ENCODE peak calls at places on chromosomes 2 and 18, in five cellular contexts. I is fibroblast of pulmonary artery, M is mucosa of descending colon, G is fibroblast of mammary gland, E is fibroblast of lung. P is an unnamed sample.
A peak's percentile ranks its signal among the peaks of the same experiment; 100 is the strongest.

GRCh38 chr2:189997016-189997415 is 65.5 kb downstream of the MSTN start:
- DNase-seq in I (peak; percentile 3), M (no peak), G (no peak), E (no peak), P (no peak)

GRCh38 chr2:134839649-134840048 is 1.2 kb downstream of the ACMSD start:
- DNase-seq in I (no peak), M (no peak), G (no peak), E (no peak), P (no peak)

GRCh38 chr2:105734762-105735538 is 9.8 kb upstream of the NCK2 start:
- DNase-seq in I (peak; percentile 81), M (no peak), G (peak; percentile 71), E (peak; percentile 93), P (no peak)

GRCh38 chr2:190634381-190634780 is 14.5 kb upstream of the NAB1 start:
- DNase-seq in I (no peak), M (no peak), G (peak; percentile 93), E (no peak), P (no peak)

GRCh38 chr2:101999122-101999789 is 7.5 kb downstream of the IL1R2 start:
- DNase-seq in I (peak; percentile 38), M (no peak), G (peak; percentile 53), E (peak; percentile 12), P (no peak)

GRCh38 chr2:239365782-239366435 is 34.9 kb downstream of the HDAC4 start:
- DNase-seq in I (no peak), M (peak; percentile 38), G (no peak), E (no peak), P (no peak)

GRCh38 chr2:204483497-204484164 is 61.6 kb upstream of the PARD3B start:
- DNase-seq in I (peak; percentile 10), M (no peak), G (no peak), E (no peak), P (no peak)

GRCh38 chr2:5409925-5410360 is 282.2 kb upstream of the SOX11 start:
- DNase-seq in I (no peak), M (no peak), G (no peak), E (no peak), P (peak; percentile 45)

GRCh38 chr2:147101906-147102790 is 742.7 kb upstream of the ACVR2A start:
- DNase-seq in I (peak; percentile 21), M (no peak), G (peak; percentile 34), E (no peak), P (no peak)

GRCh38 chr2:160353166-160353565 is 140.4 kb downstream of the RBMS1 start:
- DNase-seq in I (no peak), M (no peak), G (no peak), E (no peak), P (no peak)

GRCh38 chr2:220783651-220784050 is 788.5 kb downstream of the EPHA4 start:
- DNase-seq in I (no peak), M (no peak), G (no peak), E (peak; percentile 53), P (no peak)

GRCh38 chr2:67616749-67617148 is 219.6 kb downstream of the ETAA1 start:
- DNase-seq in I (peak; percentile 95), M (no peak), G (peak; percentile 67), E (peak; percentile 94), P (no peak)

GRCh38 chr2:212409560-212409959 is 129.0 kb downstream of the ERBB4 start:
- DNase-seq in I (no peak), M (no peak), G (peak; percentile 40), E (peak; percentile 19), P (no peak)

GRCh38 chr2:161952722-161953322 is 121.2 kb downstream of the DPP4 start:
- DNase-seq in I (no peak), M (no peak), G (no peak), E (no peak), P (no peak)

GRCh38 chr18:50790956-50791355 is 28.9 kb downstream of the MRO start:
- DNase-seq in I (no peak), M (no peak), G (no peak), E (no peak), P (no peak)

GRCh38 chr2:203592470-203592869 is 57.4 kb upstream of the RAPH1 start:
- DNase-seq in I (no peak), M (no peak), G (no peak), E (no peak), P (no peak)

GRCh38 chr18:76306685-76307292 is 188.3 kb downstream of the ZNF516 start:
- DNase-seq in I (no peak), M (no peak), G (no peak), E (no peak), P (no peak)
- TF ChIP-seq CTCF in I (no peak), M (no peak), G (peak; percentile 23), E (no peak), P (peak; percentile 20)

GRCh38 chr2:119008108-119008507 is 66.1 kb downstream of the MARCO start:
- DNase-seq in I (no peak), M (no peak), G (peak; percentile 32), E (no peak), P (no peak)
- TF ChIP-seq CTCF in I (no peak), M (no peak), G (peak; percentile 34), E (no peak), P (no peak)

GRCh38 chr2:23027396-23027795 is 357.6 kb upstream of the KLHL29 start:
- DNase-seq in I (no peak), M (no peak), G (no peak), E (no peak), P (no peak)

GRCh38 chr2:23028106-23028505 is 356.9 kb upstream of the KLHL29 start:
- DNase-seq in I (no peak), M (no peak), G (no peak), E (no peak), P (no peak)

GRCh38 chr2:23029111-23029510 is 355.9 kb upstream of the KLHL29 start:
- DNase-seq in I (no peak), M (no peak), G (no peak), E (no peak), P (no peak)

GRCh38 chr2:23023722-23024121 is 361.3 kb upstream of the KLHL29 start:
- DNase-seq in I (no peak), M (no peak), G (no peak), E (no peak), P (no peak)

GRCh38 chr2:23026671-23027070 is 358.3 kb upstream of the KLHL29 start:
- DNase-seq in I (no peak), M (no peak), G (no peak), E (no peak), P (no peak)
- TF ChIP-seq CTCF in I (no peak), M (no peak), G (no peak), E (no peak), P (no peak)

DNA sequence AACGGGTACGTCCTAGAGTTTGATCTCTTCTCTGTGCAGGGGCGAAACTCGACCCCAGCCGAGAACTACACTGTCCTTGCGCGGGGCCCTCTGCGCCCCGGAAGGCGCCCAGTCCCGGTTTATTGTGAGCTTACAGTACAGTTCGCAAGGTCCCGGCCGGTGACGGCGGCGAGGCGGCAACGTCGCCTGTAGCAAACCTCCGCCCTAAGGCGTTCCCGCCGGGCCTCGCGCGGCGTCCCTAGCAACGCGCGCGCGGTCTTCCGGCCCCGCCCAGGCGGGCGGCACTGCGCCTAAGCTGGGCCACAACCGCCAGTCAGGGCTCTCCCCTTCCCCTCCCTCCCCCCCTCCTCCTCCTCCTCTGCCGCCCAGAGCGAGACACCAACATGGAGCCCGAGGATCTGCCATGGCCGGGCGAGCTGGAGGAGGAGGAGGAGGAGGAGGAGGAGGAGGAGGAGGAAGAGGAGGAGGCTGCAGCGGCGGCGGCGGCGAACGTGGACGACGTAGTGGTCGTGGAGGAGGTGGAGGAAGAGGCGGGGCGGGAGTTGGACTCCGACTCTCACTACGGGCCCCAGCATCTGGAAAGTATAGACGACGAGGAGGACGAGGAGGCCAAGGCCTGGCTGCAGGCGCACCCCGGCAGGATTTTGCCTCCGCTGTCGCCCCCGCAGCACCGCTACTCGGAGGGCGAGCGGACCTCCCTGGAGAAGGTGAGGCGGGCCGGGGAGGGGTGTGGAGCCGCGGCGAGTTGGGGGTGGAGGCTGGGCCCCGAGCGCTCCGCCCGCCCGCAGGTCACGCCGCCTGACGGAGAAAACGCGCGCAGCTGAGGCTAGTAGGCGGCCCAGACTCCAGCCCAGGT is at the start of gene ALMS1:
- DNase-seq in I (peak; percentile 90), M (peak; percentile 96), G (peak; percentile 86), E (peak; percentile 90), P (peak; percentile 75)
- TF ChIP-seq CTCF in I (no peak), M (peak; percentile 39), G (no peak), E (no peak), P (peak; percentile 43)

P was measured in neural crest cell.